ENCODE peak calls at places on chromosomes 3 and 15, in ten cellular contexts. L, H, B, Z, K, R, D, Q, S and X are unnamed samples.

GRCh38 chr3:18716821-18717220 is 291.7 kb upstream of the SATB1 start:
- DNase-seq in R (no peak), Z (no peak), L (no peak), K (no peak), H (no peak), S (no peak), Q (no peak), B (no peak), D (no peak), X (no peak)

GRCh38 chr15:39144051-39144450 is 436.8 kb upstream of the THBS1 start:
- DNase-seq in Q (no peak), B (no peak), H (no peak), Z (no peak), K (no peak), R (no peak), D (no peak), L (no peak), S (no peak), X (no peak)

GRCh38 chr3:120144267-120144666 is 50.0 kb upstream of the GSK3B start:
- DNase-seq in S (no peak), D (peak; percentile 79), B (peak; percentile 48), L (no peak), R (no peak), K (no peak), Z (no peak), H (no peak), Q (no peak), X (no peak)

GRCh38 chr15:63301088-63301487 is 23.7 kb downstream of the APH1B start:
- DNase-seq in Q (no peak), S (no peak), B (peak; percentile 29), D (no peak), R (no peak), L (no peak), H (no peak), Z (no peak), K (no peak), X (no peak)

GRCh38 chr3:187188931-187189330 is 8.4 kb upstream of the RTP1 start:
- DNase-seq in D (no peak), L (no peak), Z (no peak), S (peak; percentile 2), Q (no peak), K (no peak), H (no peak), R (no peak), B (no peak), X (no peak)

GRCh38 chr3:13116426-13116825 is 43.2 kb upstream of the IQSEC1 start:
- DNase-seq in R (no peak), H (no peak), Q (no peak), D (no peak), Z (no peak), L (no peak), K (no peak), S (no peak), B (no peak), X (no peak)

GRCh38 chr3:111884411-111885018 is 25.4 kb downstream of the PHLDB2 start:
- DNase-seq in Z (no peak), R (peak; percentile 47), Q (no peak), L (no peak), H (no peak), S (no peak), B (no peak), D (no peak), K (no peak), X (no peak)

GRCh38 chr3:46500631-46501377 is 3.0 kb downstream of the RTP3 start:
- DNase-seq in L (no peak), S (no peak), Q (no peak), Z (no peak), H (no peak), B (no peak), D (no peak), K (no peak), R (no peak), X (no peak)

GRCh38 chr15:25690673-25691543 is 172.2 kb downstream of the ATP10A start:
- DNase-seq in Q (no peak), H (no peak), S (no peak), K (no peak), R (no peak), D (no peak), Z (no peak), L (no peak), B (no peak), X (no peak)

GRCh38 chr3:140974900-140975299 is 33.3 kb downstream of the SLC25A36 start:
- DNase-seq in D (no peak), L (no peak), K (no peak), Z (no peak), Q (no peak), S (no peak), R (no peak), H (no peak), B (no peak), X (no peak)

GRCh38 chr3:46713898-46714552 is 3.6 kb downstream of the PRSS50 start:
- DNase-seq in Z (no peak), H (no peak), B (peak; percentile 66), L (no peak), S (no peak), D (no peak), R (peak; percentile 6), Q (no peak), K (no peak), X (no peak)

GRCh38 chr3:72702997-72703396 is 145.2 kb downstream of the SHQ1 start:
- DNase-seq in R (no peak), Z (no peak), S (no peak), L (no peak), D (no peak), B (no peak), H (no peak), K (no peak), Q (no peak), X (no peak)

GRCh38 chr3:177591371-177591770 is 394.1 kb upstream of the TBL1XR1 start:
- DNase-seq in B (no peak), K (no peak), S (no peak), D (no peak), Q (no peak), Z (no peak), R (no peak), H (no peak), L (no peak), X (no peak)

GRCh38 chr3:127754411-127755304 is 67.7 kb downstream of the MGLL start:
- DNase-seq in H (no peak), R (no peak), S (no peak), K (no peak), Z (no peak), D (no peak), B (no peak), L (no peak), Q (no peak), X (no peak)

GRCh38 chr3:190081387-190081786 is 39.3 kb downstream of the P3H2 start:
- DNase-seq in B (no peak), Z (no peak), L (no peak), R (no peak), D (no peak), K (no peak), S (no peak), H (no peak), Q (no peak), X (no peak)